ENCODE peak calls at places on chromosomes 2 and 18, in nine cellular contexts. B is B cell; M is AG08396; X is EL; K is AG20443; P is left ventricle myocardium inferior; E is activated CD8-positive, alpha-beta memory T cell treated with anti-CD3 and anti-CD28 coated beads, Interleukin-2, amount 50 U/mL, for 4 hours; J is EH; I is WERI-Rb-1. A is an unnamed sample.

GRCh38 chr18:48345596-48345995 is 63.6 kb downstream of the ZBTB7C start:
- DNase-seq in B (no peak), M (no peak), X (peak; percentile 29), K (peak; percentile 51), P (no peak), E (no peak), J (peak; percentile 45), I (peak; percentile 51), A (peak; percentile 14)

GRCh38 chr2:44430340-44430739 is 68.6 kb downstream of the CAMKMT start:
- DNase-seq in B (no peak), M (no peak), X (no peak), K (no peak), P (no peak), E (no peak), J (no peak), I (no peak), A (no peak)

GRCh38 chr2:60559880-60560279 is 6.4 kb upstream of the BCL11A start:
- DNase-seq in B (no peak), M (no peak), X (no peak), K (no peak), P (no peak), E (no peak), J (no peak), I (no peak), A (no peak)

GRCh38 chr2:114400890-114401289 is 41.6 kb upstream of the DPP10 start:
- DNase-seq in B (no peak), M (no peak), X (no peak), K (no peak), P (no peak), E (no peak), J (no peak), I (peak; percentile 20), A (no peak)

GRCh38 chr2:70936165-70936978 is 672 bp downstream of the ATP6V1B1 start:
- DNase-seq in B (no peak), M (no peak), X (no peak), K (no peak), P (no peak), E (no peak), J (no peak), I (no peak), A (no peak)

GRCh38 chr18:59459352-59460059 is 100.4 kb upstream of the LMAN1 start:
- DNase-seq in B (no peak), M (peak; percentile 43), X (peak; percentile 60), K (peak; percentile 68), P (no peak), E (no peak), J (peak; percentile 74), I (no peak), A (peak; percentile 25)

GRCh38 chr2:61537590-61538178 is 472 bp downstream of the XPO1 start:
- DNase-seq in B (no peak), M (no peak), X (no peak), K (peak; percentile 13), P (no peak), E (no peak), J (no peak), I (peak; percentile 34), A (peak; percentile 8)

GRCh38 chr2:38146917-38147307 is 71.0 kb upstream of the CYP1B1 start:
- DNase-seq in B (no peak), M (peak; percentile 89), X (peak; percentile 97), K (peak; percentile 93), P (no peak), E (no peak), J (peak; percentile 96), I (no peak), A (peak; percentile 96)

GRCh38 chr2:32264422-32265149 is at the start of gene NLRC4:
- DNase-seq in B (peak; percentile 48), M (no peak), X (no peak), K (no peak), P (no peak), E (no peak), J (no peak), I (no peak), A (no peak)

GRCh38 chr18:62809900-62810299 is 94.6 kb downstream of the PHLPP1 start:
- DNase-seq in B (no peak), M (no peak), X (no peak), K (no peak), P (no peak), E (no peak), J (no peak), I (no peak), A (no peak)

GRCh38 chr18:50282521-50283335 is 1.4 kb upstream of the MBD1 start:
- DNase-seq in B (no peak), M (no peak), X (no peak), K (no peak), P (no peak), E (no peak), J (no peak), I (peak; percentile 20), A (no peak)

GRCh38 chr18:49728542-49728941 is 84.8 kb downstream of the ACAA2 start:
- DNase-seq in B (no peak), M (peak; percentile 51), X (peak; percentile 57), K (peak; percentile 55), P (no peak), E (no peak), J (peak; percentile 43), I (peak; percentile 83), A (peak; percentile 50)

GRCh38 chr2:88692187-88692586 is 714 bp downstream of the RPIA start:
- DNase-seq in B (peak; percentile 39), M (peak; percentile 27), X (peak; percentile 31), K (peak; percentile 30), P (no peak), E (peak; percentile 30), J (peak; percentile 23), I (no peak), A (peak; percentile 36)

GRCh38 chr18:24734058-24734457 is 273.6 kb downstream of the HRH4 start:
- DNase-seq in B (no peak), M (no peak), X (no peak), K (peak; percentile 48), P (no peak), E (no peak), J (no peak), I (peak; percentile 64), A (peak; percentile 2)

GRCh38 chr2:8630676-8631464 is 51.0 kb upstream of the ID2 start:
- DNase-seq in B (no peak), M (no peak), X (no peak), K (no peak), P (no peak), E (no peak), J (no peak), I (peak; percentile 66), A (no peak)

GRCh38 chr2:16034975-16035746 is 94.8 kb downstream of the MYCN start:
- DNase-seq in B (no peak), M (no peak), X (no peak), K (no peak), P (no peak), E (no peak), J (no peak), I (no peak), A (no peak)

GRCh38 chr2:587371-587960 is 89.7 kb downstream of the TMEM18 start:
- DNase-seq in B (no peak), M (no peak), X (no peak), K (no peak), P (no peak), E (no peak), J (no peak), I (no peak), A (no peak)

GRCh38 chr2:69994166-69994565 is 32.7 kb upstream of the ASPRV1 start:
- DNase-seq in B (no peak), M (no peak), X (no peak), K (no peak), P (no peak), E (peak; percentile 3), J (no peak), I (no peak), A (no peak)

GRCh38 chr2:215554689-215555088 is 118.8 kb upstream of the FN1 start:
- DNase-seq in B (no peak), M (peak; percentile 13), X (peak; percentile 36), K (no peak), P (no peak), E (no peak), J (peak; percentile 66), I (no peak), A (peak; percentile 57)

GRCh38 chr2:238863231-238863630 is 15.3 kb downstream of the TWIST2 start:
- DNase-seq in B (no peak), M (no peak), X (peak; percentile 61), K (peak; percentile 53), P (no peak), E (no peak), J (peak; percentile 73), I (no peak), A (no peak)

GRCh38 chr2:17442334-17442733 is 75.9 kb downstream of the RAD51AP2 start:
- DNase-seq in B (no peak), M (no peak), X (peak; percentile 0), K (no peak), P (no peak), E (no peak), J (no peak), I (no peak), A (peak; percentile 52)

GRCh38 chr18:70671889-70672551 is 383.2 kb downstream of the SOCS6 start:
- DNase-seq in B (no peak), M (no peak), X (no peak), K (no peak), P (no peak), E (peak; percentile 24), J (no peak), I (peak; percentile 21), A (no peak)